ENCODE peak calls at places on chromosomes 3 and 15, in ten cellular contexts. H is SK-MEL-5; E is T follicular helper cell; S is NCI-H2171 treated with DMSO at 0.1 percent for 48 hours; V is dorsolateral prefrontal cortex; U is sciatic nerve; L is stimulated activated CD4-positive, alpha-beta T cell treated with anti-CD3 and anti-CD28 coated beads, Interleukin-1b, Interleukin-23, amount 100 ng/mL, for 4 hours; T is GM03348; R is AG10803; N is D721Med. C is an unnamed sample.

GRCh38 chr3:41267975-41268640 is 68.8 kb downstream of the CTNNB1 start:
- DNase-seq in H (peak; percentile 64), E (no peak), S (no peak), V (no peak), U (no peak), L (no peak), T (peak; percentile 82), R (peak; percentile 82), N (no peak), C (no peak)

GRCh38 chr3:157098823-157099185 is 61.1 kb downstream of the CCNL1 start:
- DNase-seq in H (no peak), E (no peak), S (no peak), V (no peak), U (no peak), L (no peak), T (peak; percentile 82), R (peak; percentile 93), N (no peak), C (no peak)

GRCh38 chr15:101266034-101266433 is 11.3 kb downstream of the SELENOS start:
- DNase-seq in H (no peak), E (no peak), S (no peak), V (peak; percentile 33), U (peak; percentile 59), L (no peak), T (no peak), R (peak; percentile 89), N (no peak), C (no peak)

GRCh38 chr3:45497963-45498362 is 96.6 kb upstream of the LIMD1 start:
- DNase-seq in H (no peak), E (peak; percentile 3), S (no peak), V (no peak), U (no peak), L (no peak), T (peak; percentile 41), R (peak; percentile 33), N (no peak), C (no peak)

GRCh38 chr15:70278644-70279043 is 180.9 kb upstream of the TLE3 start:
- DNase-seq in H (no peak), E (no peak), S (no peak), V (no peak), U (peak; percentile 39), L (no peak), T (no peak), R (no peak), N (no peak), C (no peak)

GRCh38 chr3:43765417-43766030 is 74.8 kb downstream of the ABHD5 start:
- DNase-seq in H (no peak), E (no peak), S (peak; percentile 21), V (no peak), U (peak; percentile 64), L (no peak), T (peak; percentile 52), R (peak; percentile 71), N (no peak), C (no peak)

GRCh38 chr3:138497851-138498250 is 63.4 kb downstream of the ESYT3 start:
- DNase-seq in H (no peak), E (no peak), S (no peak), V (no peak), U (no peak), L (no peak), T (no peak), R (peak; percentile 22), N (no peak), C (no peak)

GRCh38 chr15:40769310-40770146 is at the start of gene C15orf62:
- DNase-seq in H (no peak), E (peak; percentile 39), S (peak; percentile 88), V (peak; percentile 41), U (no peak), L (peak; percentile 58), T (no peak), R (no peak), N (no peak), C (peak; percentile 66)

GRCh38 chr15:88878720-88879184 is 16.6 kb downstream of the HAPLN3 start:
- DNase-seq in H (peak; percentile 76), E (peak; percentile 7), S (peak; percentile 88), V (no peak), U (no peak), L (peak; percentile 24), T (peak; percentile 86), R (peak; percentile 70), N (peak; percentile 56), C (no peak)

C was measured in stimulated activated CD8-positive, alpha-beta memory T cell treated with anti-CD3 and anti-CD28 coated beads, Interleukin-15, amount 100 ng/mL, for 4 hours.